ENCODE peak calls at places on chromosome 4, in seven cellular contexts. O is GM06990, C is RWPE1, W is ascending aorta, A is cerebellar cortex, G is NCI-H187, I is endothelial cell. S is an unnamed sample.
A peak's percentile ranks its signal among the peaks of the same experiment; 100 is the strongest.

GRCh38 chr4:147340111-147340510 is 140.8 kb upstream of the EDNRA start:
- DNase-seq in O (no peak), W (no peak), A (no peak), C (peak; percentile 27), I (no peak), G (no peak), S (no peak)

GRCh38 chr4:140363558-140363957 is 9.9 kb upstream of the SCOC start:
- DNase-seq in O (no peak), I (no peak), C (no peak), G (peak; percentile 56), W (no peak), A (no peak), S (no peak)

GRCh38 chr4:93828332-93828829 is at the start of gene ATOH1:
- DNase-seq in W (no peak), A (no peak), O (no peak), G (no peak), I (peak; percentile 45), C (peak; percentile 32), S (peak; percentile 13)

GRCh38 chr4:110005461-110006056 is 92.9 kb downstream of the EGF start:
- DNase-seq in W (no peak), O (peak; percentile 39), I (no peak), C (peak; percentile 74), G (no peak), A (peak; percentile 72), S (peak; percentile 57)

GRCh38 chr4:137981277-137981676 is 260.9 kb downstream of the SLC7A11 start:
- DNase-seq in G (no peak), I (no peak), O (no peak), W (no peak), A (no peak), C (peak; percentile 5), S (peak; percentile 3)

GRCh38 chr4:60682901-60683300 is 517.2 kb upstream of the ADGRL3 start:
- DNase-seq in C (no peak), W (no peak), I (no peak), G (no peak), A (no peak), O (no peak), S (no peak)

GRCh38 chr4:72295966-72296557 is 264.3 kb downstream of the NPFFR2 start:
- DNase-seq in A (peak; percentile 61), G (no peak), C (peak; percentile 31), O (no peak), W (no peak), I (no peak), S (peak; percentile 34)

GRCh38 chr4:158829254-158829653 is 60.4 kb downstream of the FNIP2 start:
- DNase-seq in C (no peak), I (no peak), A (no peak), O (no peak), W (no peak), G (no peak), S (no peak)

GRCh38 chr4:55947254-55947882 is 1.4 kb upstream of the CEP135 start:
- DNase-seq in W (no peak), C (no peak), G (no peak), O (peak; percentile 72), A (no peak), I (peak; percentile 8), S (no peak)

GRCh38 chr4:95445251-95445650 is 103.5 kb downstream of the UNC5C start:
- DNase-seq in I (no peak), O (no peak), A (no peak), G (no peak), W (no peak), C (no peak), S (no peak)

GRCh38 chr4:8410641-8411271 is 29.8 kb downstream of the ACOX3 start:
- DNase-seq in O (no peak), I (peak; percentile 80), C (peak; percentile 55), W (no peak), A (peak; percentile 76), G (peak; percentile 32), S (peak; percentile 79)

GRCh38 chr4:165177725-165178666 is 29.4 kb upstream of the KLHL2 start:
- DNase-seq in A (no peak), C (no peak), O (peak; percentile 6), I (no peak), W (no peak), G (no peak), S (no peak)

GRCh38 chr4:1236103-1236641 is 12.8 kb downstream of the CTBP1 start:
- DNase-seq in C (no peak), A (no peak), W (peak; percentile 6), G (no peak), O (no peak), I (no peak), S (no peak)

GRCh38 chr4:143282170-143282760 is 54.4 kb upstream of the GAB1 start:
- DNase-seq in G (no peak), W (no peak), C (no peak), O (no peak), A (no peak), I (no peak), S (no peak)

GRCh38 chr4:138576684-138577083 is 334.5 kb upstream of the SLC7A11 start:
- DNase-seq in W (no peak), I (peak; percentile 10), C (peak; percentile 22), A (peak; percentile 41), O (no peak), G (no peak), S (peak; percentile 9)

GRCh38 chr4:152036626-152037025 is 275.8 kb upstream of the GATB start:
- DNase-seq in I (no peak), G (no peak), A (no peak), W (no peak), O (no peak), C (no peak), S (no peak)

S was measured in K562.